ENCODE peak calls at places on chromosomes 16 and 17, in seven cellular contexts. H, S, X, V, R, G and P are unnamed samples.

GRCh38 chr16:24568392-24568791 is 29.0 kb downstream of the RBBP6 start:
- DNase-seq in H (peak), S (no peak), X (peak), V (no peak), R (no peak), G (peak), P (no peak)

GRCh38 chr17:5840811-5841446 is 229.2 kb upstream of the WSCD1 start:
- DNase-seq in H (no peak), S (no peak), X (no peak), V (no peak), R (no peak), G (no peak), P (no peak)

GRCh38 chr16:71449020-71449419 is 7.2 kb upstream of the TLE7 start:
- DNase-seq in H (no peak), S (no peak), X (no peak), V (no peak), R (no peak), G (no peak), P (no peak)

GRCh38 chr16:81633147-81633619 is 145.9 kb upstream of the PLCG2 start:
- DNase-seq in H (no peak), S (no peak), X (no peak), V (no peak), R (no peak), G (no peak), P (no peak)

GRCh38 chr16:87344931-87345631 is 27.9 kb upstream of the C16orf95 start:
- DNase-seq in H (no peak), S (no peak), X (no peak), V (no peak), R (no peak), G (no peak), P (peak)

GRCh38 chr16:69145658-69146057 is 13.2 kb downstream of the UTP4 start:
- DNase-seq in H (peak), S (no peak), X (no peak), V (peak), R (no peak), G (peak), P (no peak)

GRCh38 chr17:64994281-64994680 is 62.3 kb downstream of the GNA13 start:
- DNase-seq in H (no peak), S (no peak), X (no peak), V (no peak), R (no peak), G (no peak), P (no peak)

GRCh38 chr16:54649846-54650245 is 280.8 kb upstream of the IRX5 start:
- DNase-seq in H (no peak), S (no peak), X (no peak), V (no peak), R (no peak), G (peak), P (no peak)

GRCh38 chr17:79633154-79633553 is 22.3 kb upstream of the RBFOX3 start:
- DNase-seq in H (no peak), S (no peak), X (no peak), V (peak), R (peak), G (no peak), P (no peak)

GRCh38 chr16:75099738-75100615 is 16.6 kb downstream of the LDHD start:
- DNase-seq in H (no peak), S (no peak), X (no peak), V (no peak), R (no peak), G (no peak), P (peak)

GRCh38 chr16:57235128-57236092 is 9.6 kb upstream of the ARL2BP start:
- DNase-seq in H (peak), S (peak), X (peak), V (no peak), R (no peak), G (peak), P (no peak)

GRCh38 chr17:77391668-77392375 is 251.1 kb downstream of the SEC14L1 start:
- DNase-seq in H (peak), S (no peak), X (peak), V (no peak), R (peak), G (peak), P (peak)

GRCh38 chr16:79062336-79062735 is 538.2 kb downstream of the MAF start:
- DNase-seq in H (no peak), S (no peak), X (no peak), V (no peak), R (no peak), G (no peak), P (no peak)

GRCh38 chr17:17109896-17110295 is 67.6 kb downstream of the MPRIP start:
- DNase-seq in H (no peak), S (no peak), X (no peak), V (no peak), R (peak), G (no peak), P (peak)

GRCh38 chr16:711548-712320 is 3.2 kb upstream of the METRN start:
- DNase-seq in H (peak), S (peak), X (peak), V (peak), R (peak), G (peak), P (peak)

GRCh38 chr17:7582401-7583252 is 1.0 kb upstream of the MPDU1 start:
- DNase-seq in H (no peak), S (no peak), X (no peak), V (peak), R (no peak), G (no peak), P (no peak)
- TF ChIP-seq CTCF in H (no peak), S (no peak), X (no peak), V (no peak), R (no peak), G (no peak), P (no peak)

GRCh38 chr17:2723997-2724782 is 12.6 kb upstream of the CLUH start:
- DNase-seq in H (no peak), S (no peak), X (no peak), V (no peak), R (no peak), G (no peak), P (no peak)
- H3K4me3 ChIP-seq in H (no peak), S (no peak), X (no peak), V (no peak), R (peak), G (no peak), P (no peak)

GRCh38 chr17:72455562-72455961 is 334.7 kb downstream of the SOX9 start:
- DNase-seq in H (no peak), S (no peak), X (no peak), V (no peak), R (no peak), G (no peak), P (no peak)

GRCh38 chr17:72448019-72448418 is 327.2 kb downstream of the SOX9 start:
- DNase-seq in H (no peak), S (no peak), X (no peak), V (no peak), R (no peak), G (no peak), P (no peak)

GRCh38 chr17:72456026-72456569 is 335.3 kb downstream of the SOX9 start:
- DNase-seq in H (peak), S (no peak), X (peak), V (no peak), R (no peak), G (peak), P (no peak)

GRCh38 chr17:72454342-72454741 is 333.5 kb downstream of the SOX9 start:
- DNase-seq in H (no peak), S (no peak), X (no peak), V (no peak), R (no peak), G (no peak), P (no peak)

DNA sequence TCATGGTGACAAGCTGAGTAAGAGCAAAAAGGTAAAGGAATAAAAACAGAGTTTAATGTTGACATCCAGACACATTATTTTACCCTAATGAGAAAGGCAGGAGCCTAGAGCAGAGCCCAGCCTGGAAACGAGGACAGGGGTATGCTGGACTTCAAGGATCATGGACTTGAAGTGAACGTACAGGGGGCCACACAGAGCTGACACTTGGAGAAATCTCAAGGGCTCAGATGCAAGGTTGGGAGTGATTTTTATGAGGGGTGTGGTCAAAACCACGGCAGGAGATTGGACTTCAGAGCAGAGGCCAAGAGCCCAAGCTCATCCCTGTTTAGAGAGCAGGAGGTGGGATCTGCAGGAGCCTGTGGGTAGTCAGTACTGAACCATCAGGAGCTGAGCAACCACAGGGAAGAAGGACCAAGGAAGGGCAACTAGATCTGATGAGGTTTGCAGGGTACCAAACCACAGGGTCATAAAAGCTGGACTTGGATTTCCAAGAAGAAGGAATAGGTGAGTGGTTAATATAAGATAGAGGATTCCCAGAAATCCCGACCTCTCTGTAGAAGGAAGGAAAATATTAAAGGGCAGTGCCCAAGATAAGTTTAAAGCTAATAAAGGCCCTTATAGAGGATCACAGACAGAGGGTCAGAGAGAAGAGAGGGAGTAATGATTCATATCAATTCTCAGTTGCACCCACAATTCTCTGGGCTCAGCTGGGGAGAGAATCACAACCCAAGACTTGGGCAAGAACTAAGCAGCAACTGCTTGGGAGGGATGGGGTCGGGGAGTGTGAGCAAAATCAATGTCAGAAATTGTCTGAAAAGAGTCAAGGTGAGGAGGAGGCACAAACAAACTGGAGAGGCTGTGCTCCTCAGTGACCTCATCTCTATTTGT is 331.7 kb downstream of the SOX9 start:
- DNase-seq in H (no peak), S (no peak), X (no peak), V (no peak), R (no peak), G (no peak), P (no peak)
- TF ChIP-seq CTCF in H (no peak), S (no peak), X (no peak), V (no peak), R (no peak), G (no peak), P (no peak)

GRCh38 chr17:29731589-29731929 is 108.8 kb upstream of the CORO6 start:
- DNase-seq in H (no peak), S (no peak), X (no peak), V (no peak), R (no peak), G (no peak), P (no peak)

GRCh38 chr17:29723283-29724047 is 100.8 kb upstream of the CORO6 start:
- DNase-seq in H (no peak), S (peak), X (no peak), V (no peak), R (no peak), G (no peak), P (no peak)

GRCh38 chr17:29728490-29728889 is 105.8 kb upstream of the CORO6 start:
- DNase-seq in H (no peak), S (no peak), X (no peak), V (no peak), R (no peak), G (no peak), P (no peak)

GRCh38 chr17:29722411-29723198 is 99.9 kb upstream of the CORO6 start:
- DNase-seq in H (peak), S (peak), X (peak), V (peak), R (peak), G (peak), P (peak)

GRCh38 chr17:29726721-29727252 is 104.1 kb upstream of the CORO6 start:
- DNase-seq in H (peak), S (peak), X (peak), V (no peak), R (no peak), G (peak), P (no peak)
- H3K4me3 ChIP-seq in H (no peak), S (no peak), X (no peak), V (no peak), R (no peak), G (no peak), P (no peak)

DNA sequence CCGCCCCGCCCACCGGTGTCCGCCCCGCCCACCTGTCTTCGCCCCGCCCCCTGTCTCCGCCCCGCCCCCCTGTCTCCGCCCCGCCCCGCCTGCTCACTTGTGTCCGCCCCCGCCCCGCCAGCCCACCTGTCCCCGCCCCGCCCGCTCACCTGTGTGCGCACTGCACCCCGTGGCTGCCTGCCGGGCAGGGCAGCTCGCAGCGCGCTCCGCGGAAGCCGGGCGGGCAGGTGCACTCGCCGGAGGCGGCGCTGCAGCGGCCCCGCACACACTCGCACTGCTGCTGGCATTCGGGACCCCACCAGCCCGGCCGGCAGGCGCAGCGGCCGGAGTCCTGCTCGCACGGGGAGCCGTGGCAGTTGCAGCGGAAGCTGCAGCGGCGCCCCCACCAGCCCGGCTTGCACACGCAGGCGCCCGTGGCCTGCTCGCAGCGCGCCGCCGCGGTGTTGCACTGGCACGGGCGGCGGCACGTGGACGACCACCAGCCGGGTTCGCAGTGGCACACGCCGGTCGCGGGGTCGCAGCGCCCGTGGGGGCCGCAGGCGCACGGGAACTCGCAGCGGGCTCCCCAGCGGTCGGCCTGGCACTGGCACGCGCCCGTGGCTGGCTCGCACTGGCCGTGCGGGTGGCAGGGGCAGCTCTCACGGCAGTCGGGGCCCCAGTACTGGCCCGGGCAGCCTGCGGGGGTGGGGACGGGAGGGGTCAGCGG is 2.1 kb downstream of the SCARF1 start:
- DNase-seq in H (no peak), S (peak), X (no peak), V (peak), R (no peak), G (no peak), P (peak)
- TF ChIP-seq CTCF in H (no peak), S (no peak), X (peak), V (peak), R (no peak), G (no peak), P (peak)

GRCh38 chr17:81292450-81292849 is 2.7 kb downstream of the SLC38A10 start:
- DNase-seq in H (no peak), S (no peak), X (no peak), V (no peak), R (no peak), G (no peak), P (no peak)

GRCh38 chr17:81291662-81292061 is 3.4 kb downstream of the SLC38A10 start:
- DNase-seq in H (peak), S (peak), X (peak), V (peak), R (peak), G (peak), P (peak)

GRCh38 chr17:81295031-81295677 is at the start of gene SLC38A10:
- DNase-seq in H (peak), S (peak), X (peak), V (peak), R (peak), G (peak), P (peak)

GRCh38 chr17:81295678-81296381 is 723 bp upstream of the SLC38A10 start:
- DNase-seq in H (peak), S (peak), X (peak), V (peak), R (no peak), G (peak), P (peak)

DNA sequence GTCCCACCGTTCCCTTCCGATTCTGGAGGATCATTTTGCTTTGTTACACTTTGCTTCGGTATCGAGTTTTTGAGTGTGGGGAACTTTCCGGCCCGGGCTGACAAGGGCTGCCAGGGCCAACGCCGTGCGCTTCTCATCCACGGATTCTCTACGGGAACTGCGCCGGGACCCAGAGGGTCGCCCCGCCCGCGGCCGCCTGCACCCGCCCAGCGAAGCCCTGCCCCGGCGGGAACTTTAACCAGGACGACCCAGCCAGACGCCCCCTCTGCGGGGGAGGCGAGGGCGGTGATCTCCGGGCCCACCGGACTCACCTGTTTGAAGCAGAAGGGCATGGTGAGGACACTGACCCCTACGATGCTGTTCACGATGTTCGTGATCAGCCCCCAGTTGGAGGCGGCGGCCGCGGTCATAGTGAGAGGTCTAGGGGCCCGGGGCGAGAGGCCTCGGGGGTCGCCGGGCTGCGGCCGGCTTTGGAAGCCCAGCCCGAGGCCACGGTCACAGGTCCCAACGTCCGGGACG is 536 bp downstream of the SLC38A10 start:
- DNase-seq in H (no peak), S (peak), X (no peak), V (peak), R (peak), G (peak), P (no peak)
- H3K4me3 ChIP-seq in H (peak), S (peak), X (peak), V (peak), R (peak), G (peak), P (peak)